ENCODE peak calls at places on chromosomes 13 and 19, in ten cellular contexts. One of them, this sample, is unnamed.

GRCh38 chr13:51687928-51688714 is 103.9 kb downstream of the WDFY2 start:
- DNase-seq in H54: no peak
- DNase-seq in lower leg skin: no peak
- DNase-seq in esophagus squamous epithelium: no peak
- DNase-seq in stomach: no peak
- DNase-seq in right lobe of liver: no peak
- DNase-seq in transverse colon: no peak
- DNase-seq in GM12892: no peak
- DNase-seq in HCT116: no peak
- DNase-seq in A549: no peak
- DNase-seq in this sample: no peak

GRCh38 chr13:30865131-30866009 is 40.7 kb upstream of the MEDAG start:
- DNase-seq in H54: no peak
- DNase-seq in transverse colon: peak; percentile 80
- DNase-seq in stomach: peak; percentile 75
- DNase-seq in esophagus squamous epithelium: peak; percentile 13
- DNase-seq in right lobe of liver: peak; percentile 76
- DNase-seq in HCT116: peak; percentile 78
- DNase-seq in GM12892: peak; percentile 42
- DNase-seq in lower leg skin: peak; percentile 96
- DNase-seq in A549: peak; percentile 64
- DNase-seq in this sample: peak; percentile 70

GRCh38 chr13:60229708-60230272 is 66.1 kb upstream of the DIAPH3 start:
- DNase-seq in HCT116: no peak
- DNase-seq in right lobe of liver: no peak
- DNase-seq in stomach: no peak
- DNase-seq in A549: no peak
- DNase-seq in esophagus squamous epithelium: no peak
- DNase-seq in lower leg skin: no peak
- DNase-seq in transverse colon: no peak
- DNase-seq in H54: no peak
- DNase-seq in GM12892: no peak
- DNase-seq in this sample: no peak

GRCh38 chr13:51902776-51903175 is 41.0 kb downstream of the CCDC70 start:
- DNase-seq in stomach: no peak
- DNase-seq in H54: no peak
- DNase-seq in GM12892: no peak
- DNase-seq in right lobe of liver: no peak
- DNase-seq in esophagus squamous epithelium: no peak
- DNase-seq in lower leg skin: no peak
- DNase-seq in transverse colon: no peak
- DNase-seq in A549: no peak
- DNase-seq in HCT116: no peak
- DNase-seq in this sample: no peak

GRCh38 chr13:113904411-113904810 is 40.5 kb upstream of the GAS6 start:
- DNase-seq in H54: no peak
- DNase-seq in GM12892: no peak
- DNase-seq in A549: peak; percentile 6
- DNase-seq in esophagus squamous epithelium: no peak
- DNase-seq in transverse colon: peak; percentile 42
- DNase-seq in lower leg skin: peak; percentile 82
- DNase-seq in HCT116: no peak
- DNase-seq in stomach: peak; percentile 67
- DNase-seq in right lobe of liver: no peak
- DNase-seq in this sample: peak; percentile 42

GRCh38 chr19:55418185-55418584 is 10.6 kb upstream of the UBE2S start:
- DNase-seq in stomach: peak; percentile 57
- DNase-seq in esophagus squamous epithelium: no peak
- DNase-seq in transverse colon: peak; percentile 64
- DNase-seq in GM12892: no peak
- DNase-seq in right lobe of liver: no peak
- DNase-seq in H54: peak; percentile 95
- DNase-seq in lower leg skin: no peak
- DNase-seq in HCT116: peak; percentile 74
- DNase-seq in A549: peak; percentile 91
- DNase-seq in this sample: peak; percentile 35

GRCh38 chr13:21683034-21683733 is 12.3 kb downstream of the FGF9 start:
- DNase-seq in right lobe of liver: no peak
- DNase-seq in esophagus squamous epithelium: no peak
- DNase-seq in transverse colon: no peak
- DNase-seq in A549: no peak
- DNase-seq in lower leg skin: no peak
- DNase-seq in HCT116: no peak
- DNase-seq in stomach: no peak
- DNase-seq in H54: peak; percentile 55
- DNase-seq in GM12892: no peak
- DNase-seq in this sample: no peak

GRCh38 chr19:33156354-33156753 is 24.4 kb downstream of the WDR88 start:
- DNase-seq in right lobe of liver: no peak
- DNase-seq in HCT116: no peak
- DNase-seq in GM12892: no peak
- DNase-seq in A549: no peak
- DNase-seq in H54: no peak
- DNase-seq in lower leg skin: no peak
- DNase-seq in stomach: no peak
- DNase-seq in esophagus squamous epithelium: no peak
- DNase-seq in transverse colon: no peak
- DNase-seq in this sample: no peak

GRCh38 chr13:22110368-22110767 is 439.5 kb downstream of the FGF9 start:
- DNase-seq in stomach: no peak
- DNase-seq in esophagus squamous epithelium: no peak
- DNase-seq in H54: no peak
- DNase-seq in right lobe of liver: no peak
- DNase-seq in GM12892: no peak
- DNase-seq in A549: no peak
- DNase-seq in transverse colon: no peak
- DNase-seq in lower leg skin: no peak
- DNase-seq in HCT116: no peak
- DNase-seq in this sample: no peak

GRCh38 chr19:36214388-36215275 is at the start of the genes ZNF146 and ZNF565:
- DNase-seq in transverse colon: peak; percentile 98
- DNase-seq in stomach: peak; percentile 97
- DNase-seq in lower leg skin: peak; percentile 99
- DNase-seq in A549: peak; percentile 100
- DNase-seq in right lobe of liver: peak; percentile 98
- DNase-seq in GM12892: peak; percentile 93
- DNase-seq in H54: peak; percentile 98
- DNase-seq in HCT116: peak; percentile 97
- DNase-seq in esophagus squamous epithelium: peak; percentile 92
- DNase-seq in this sample: peak; percentile 95

GRCh38 chr19:16258440-16258903 is 60.8 kb downstream of the AP1M1 start:
- DNase-seq in esophagus squamous epithelium: peak; percentile 25
- DNase-seq in H54: no peak
- DNase-seq in stomach: peak; percentile 68
- DNase-seq in transverse colon: peak; percentile 44
- DNase-seq in GM12892: no peak
- DNase-seq in lower leg skin: peak; percentile 93
- DNase-seq in A549: no peak
- DNase-seq in HCT116: no peak
- DNase-seq in right lobe of liver: peak; percentile 78
- DNase-seq in this sample: peak; percentile 31

GRCh38 chr13:20882206-20882605 is 20.3 kb downstream of the XPO4 start:
- DNase-seq in H54: no peak
- DNase-seq in stomach: no peak
- DNase-seq in lower leg skin: no peak
- DNase-seq in right lobe of liver: no peak
- DNase-seq in esophagus squamous epithelium: no peak
- DNase-seq in transverse colon: no peak
- DNase-seq in GM12892: no peak
- DNase-seq in A549: no peak
- DNase-seq in HCT116: no peak
- DNase-seq in this sample: no peak

GRCh38 chr13:92963029-92963428 is 263.6 kb upstream of the GPC6 start:
- DNase-seq in lower leg skin: no peak
- DNase-seq in A549: no peak
- DNase-seq in GM12892: no peak
- DNase-seq in H54: no peak
- DNase-seq in right lobe of liver: no peak
- DNase-seq in esophagus squamous epithelium: no peak
- DNase-seq in transverse colon: no peak
- DNase-seq in HCT116: no peak
- DNase-seq in stomach: no peak
- DNase-seq in this sample: no peak

GRCh38 chr19:40599331-40600085 is 1.7 kb upstream of the LTBP4 start:
- DNase-seq in GM12892: no peak
- DNase-seq in right lobe of liver: no peak
- DNase-seq in stomach: no peak
- DNase-seq in H54: no peak
- DNase-seq in esophagus squamous epithelium: no peak
- DNase-seq in HCT116: no peak
- DNase-seq in lower leg skin: peak; percentile 89
- DNase-seq in transverse colon: no peak
- DNase-seq in A549: no peak
- DNase-seq in this sample: no peak

GRCh38 chr19:10230904-10231623 is at the start of gene S1PR2:
- DNase-seq in stomach: peak; percentile 73
- DNase-seq in transverse colon: peak; percentile 82
- DNase-seq in HCT116: peak; percentile 49
- DNase-seq in lower leg skin: peak; percentile 95
- DNase-seq in esophagus squamous epithelium: no peak
- DNase-seq in H54: peak; percentile 82
- DNase-seq in A549: peak; percentile 50
- DNase-seq in GM12892: peak; percentile 85
- DNase-seq in right lobe of liver: peak; percentile 78
- DNase-seq in this sample: peak; percentile 66
- TF ChIP-seq POLR2A in stomach: no peak
- TF ChIP-seq POLR2A in transverse colon: peak; percentile 33
- TF ChIP-seq POLR2A in HCT116: no peak
- TF ChIP-seq POLR2A in lower leg skin: no peak
- TF ChIP-seq POLR2A in esophagus squamous epithelium: no peak
- TF ChIP-seq POLR2A in H54: peak; percentile 33
- TF ChIP-seq POLR2A in A549: no peak
- TF ChIP-seq POLR2A in GM12892: peak; percentile 55
- TF ChIP-seq POLR2A in right lobe of liver: peak; percentile 70
- TF ChIP-seq POLR2A in this sample: no peak

GRCh38 chr19:5463959-5464358 is 8.7 kb downstream of the ZNRF4 start:
- DNase-seq in stomach: no peak
- DNase-seq in right lobe of liver: no peak
- DNase-seq in lower leg skin: no peak
- DNase-seq in transverse colon: no peak
- DNase-seq in A549: no peak
- DNase-seq in H54: no peak
- DNase-seq in esophagus squamous epithelium: no peak
- DNase-seq in GM12892: no peak
- DNase-seq in HCT116: no peak
- DNase-seq in this sample: no peak
- TF ChIP-seq POLR2A in stomach: no peak
- TF ChIP-seq POLR2A in right lobe of liver: no peak
- TF ChIP-seq POLR2A in lower leg skin: no peak
- TF ChIP-seq POLR2A in transverse colon: no peak
- TF ChIP-seq POLR2A in A549: no peak
- TF ChIP-seq POLR2A in H54: no peak
- TF ChIP-seq POLR2A in esophagus squamous epithelium: no peak
- TF ChIP-seq POLR2A in GM12892: no peak
- TF ChIP-seq POLR2A in HCT116: no peak
- TF ChIP-seq POLR2A in this sample: no peak

DNA sequence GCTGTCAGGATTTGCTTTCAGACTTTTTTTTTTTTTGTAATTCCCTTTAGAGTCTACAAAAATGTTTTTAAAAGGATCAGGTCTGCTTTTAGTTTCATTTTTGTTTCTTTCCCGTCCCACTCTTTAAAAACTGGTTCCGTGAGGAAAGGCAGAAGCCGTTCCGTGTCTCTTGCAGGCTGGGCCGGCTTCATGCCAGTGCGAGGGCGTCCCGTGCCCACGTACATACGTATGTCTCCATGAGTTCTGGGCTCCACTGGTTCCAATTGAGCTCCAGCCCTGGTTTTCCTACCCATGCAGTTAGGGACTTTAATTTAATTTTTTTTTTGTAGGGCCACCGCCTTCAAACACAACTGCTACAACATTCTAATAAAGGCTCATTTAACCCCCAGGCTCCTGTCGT is 8.8 kb downstream of the TSSK6 start:
- DNase-seq in esophagus squamous epithelium: no peak
- DNase-seq in lower leg skin: no peak
- DNase-seq in GM12892: no peak
- DNase-seq in H54: no peak
- DNase-seq in transverse colon: no peak
- DNase-seq in A549: no peak
- DNase-seq in stomach: no peak
- DNase-seq in HCT116: no peak
- DNase-seq in right lobe of liver: no peak
- DNase-seq in this sample: no peak
- TF ChIP-seq POLR2A in esophagus squamous epithelium: no peak
- TF ChIP-seq POLR2A in lower leg skin: no peak
- TF ChIP-seq POLR2A in GM12892: no peak
- TF ChIP-seq POLR2A in H54: no peak
- TF ChIP-seq POLR2A in transverse colon: no peak
- TF ChIP-seq POLR2A in A549: no peak
- TF ChIP-seq POLR2A in stomach: no peak
- TF ChIP-seq POLR2A in HCT116: no peak
- TF ChIP-seq POLR2A in right lobe of liver: no peak
- TF ChIP-seq POLR2A in this sample: no peak

GRCh38 chr19:45324349-45324907 is 1.8 kb upstream of the CKM start:
- DNase-seq in HCT116: no peak
- DNase-seq in GM12892: no peak
- DNase-seq in stomach: no peak
- DNase-seq in transverse colon: no peak
- DNase-seq in esophagus squamous epithelium: no peak
- DNase-seq in H54: no peak
- DNase-seq in A549: no peak
- DNase-seq in right lobe of liver: no peak
- DNase-seq in lower leg skin: no peak
- DNase-seq in this sample: no peak

GRCh38 chr19:45321848-45322247 is 827 bp downstream of the CKM start:
- DNase-seq in esophagus squamous epithelium: no peak
- DNase-seq in transverse colon: no peak
- DNase-seq in A549: no peak
- DNase-seq in H54: no peak
- DNase-seq in stomach: no peak
- DNase-seq in GM12892: no peak
- DNase-seq in right lobe of liver: no peak
- DNase-seq in HCT116: no peak
- DNase-seq in lower leg skin: no peak
- DNase-seq in this sample: no peak

GRCh38 chr19:45322744-45323281 is at the start of gene CKM:
- DNase-seq in GM12892: no peak
- DNase-seq in H54: no peak
- DNase-seq in A549: no peak
- DNase-seq in esophagus squamous epithelium: no peak
- DNase-seq in stomach: no peak
- DNase-seq in lower leg skin: no peak
- DNase-seq in transverse colon: no peak
- DNase-seq in HCT116: no peak
- DNase-seq in right lobe of liver: no peak
- DNase-seq in this sample: no peak

GRCh38 chr19:45322311-45322710 is 364 bp downstream of the CKM start:
- DNase-seq in right lobe of liver: no peak
- DNase-seq in H54: no peak
- DNase-seq in stomach: no peak
- DNase-seq in A549: no peak
- DNase-seq in esophagus squamous epithelium: no peak
- DNase-seq in GM12892: no peak
- DNase-seq in transverse colon: no peak
- DNase-seq in HCT116: no peak
- DNase-seq in lower leg skin: no peak
- DNase-seq in this sample: no peak

DNA sequence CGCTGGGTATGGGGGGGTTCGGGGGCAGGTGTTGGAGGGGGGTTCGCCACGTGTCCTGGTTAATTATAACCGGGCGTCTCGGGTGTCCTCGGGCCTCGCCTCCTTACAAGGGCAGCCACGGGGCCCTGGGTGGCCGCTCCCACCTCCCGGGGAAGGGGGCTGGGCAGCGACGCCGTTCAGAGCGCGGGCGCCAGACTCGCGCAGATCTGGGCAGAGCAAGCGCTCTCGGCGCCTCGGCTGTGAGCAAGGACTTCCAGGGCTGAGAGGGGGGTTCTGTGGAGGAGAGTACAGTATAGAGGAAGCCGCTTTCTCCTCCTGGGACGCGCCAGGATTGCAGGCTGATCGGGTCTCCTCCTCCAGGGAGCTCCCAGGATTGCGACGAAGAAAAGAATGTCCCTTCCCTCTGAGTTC is 1.0 kb upstream of the CKM start:
- DNase-seq in H54: no peak
- DNase-seq in lower leg skin: no peak
- DNase-seq in right lobe of liver: no peak
- DNase-seq in A549: no peak
- DNase-seq in stomach: peak; percentile 28
- DNase-seq in transverse colon: peak; percentile 14
- DNase-seq in GM12892: no peak
- DNase-seq in esophagus squamous epithelium: no peak
- DNase-seq in HCT116: no peak
- DNase-seq in this sample: no peak
- TF ChIP-seq POLR2A in H54: no peak
- TF ChIP-seq POLR2A in lower leg skin: no peak
- TF ChIP-seq POLR2A in right lobe of liver: no peak
- TF ChIP-seq POLR2A in A549: no peak
- TF ChIP-seq POLR2A in stomach: no peak
- TF ChIP-seq POLR2A in transverse colon: no peak
- TF ChIP-seq POLR2A in GM12892: no peak
- TF ChIP-seq POLR2A in esophagus squamous epithelium: no peak
- TF ChIP-seq POLR2A in HCT116: no peak
- TF ChIP-seq POLR2A in this sample: no peak

This sample was measured in breast epithelium.